ENCODE peak calls at places on chromosomes 16 and 17, in six cellular contexts. R is germinal center, T is epithelial cell of proximal tubule, N is lower leg skin, P is cardiac muscle cell, Y is T-helper 2 cell. Z is an unnamed sample.

GRCh38 chr17:70478883-70479282 is 309.6 kb downstream of the KCNJ2 start:
- DNase-seq in R (no peak), T (no peak), N (no peak), P (no peak), Y (no peak), Z (no peak)

GRCh38 chr16:946048-946395 is 24.8 kb downstream of the LMF1 start:
- DNase-seq in R (no peak), T (no peak), N (no peak), P (no peak), Y (no peak), Z (no peak)

GRCh38 chr16:87677830-87678229 is 75.5 kb downstream of the JPH3 start:
- DNase-seq in R (no peak), T (no peak), N (no peak), P (no peak), Y (no peak), Z (no peak)

GRCh38 chr16:22861585-22861984 is 47.6 kb downstream of the HS3ST2 start:
- DNase-seq in R (no peak), T (no peak), N (no peak), P (no peak), Y (no peak), Z (no peak)

GRCh38 chr16:81708459-81709368 is 70.4 kb upstream of the PLCG2 start:
- DNase-seq in R (no peak), T (no peak), N (no peak), P (no peak), Y (no peak), Z (no peak)

GRCh38 chr16:86928517-86929148 is 350.3 kb downstream of the FOXL1 start:
- DNase-seq in R (no peak), T (no peak), N (no peak), P (peak; percentile 39), Y (no peak), Z (no peak)

GRCh38 chr16:10494343-10495030 is 85.9 kb downstream of the EMP2 start:
- DNase-seq in R (no peak), T (no peak), N (no peak), P (no peak), Y (no peak), Z (no peak)

GRCh38 chr16:70703041-70703834 is 17.4 kb upstream of the MTSS2 start:
- DNase-seq in R (no peak), T (no peak), N (no peak), P (peak; percentile 68), Y (no peak), Z (no peak)